ENCODE peak calls at places on chromosomes 5 and 9, in six cellular contexts. A, T, K, N, V and E are unnamed samples.

GRCh38 chr9:77271023-77271690 is 93.8 kb downstream of the VPS13A start:
- DNase-seq in V (no peak), A (no peak), N (no peak), K (no peak), T (no peak), E (no peak)

GRCh38 chr5:57174128-57174849 is 430 bp downstream of the GPBP1 start:
- DNase-seq in K (peak), V (peak), A (no peak), T (no peak), N (no peak), E (peak)

GRCh38 chr5:392431-392988 is 50.5 kb upstream of the EXOC3 start:
- DNase-seq in K (no peak), T (no peak), A (peak), V (no peak), N (no peak), E (peak)

GRCh38 chr9:134205636-134206316 is 41.4 kb upstream of the RNU6ATAC start:
- DNase-seq in N (no peak), K (peak), V (peak), A (peak), T (no peak), E (no peak)

GRCh38 chr9:137053944-137054931 is at the start of gene ENTPD2:
- DNase-seq in K (peak), A (no peak), V (peak), N (no peak), T (no peak), E (peak)

GRCh38 chr5:114411380-114411931 is 49.6 kb downstream of the KCNN2 start:
- DNase-seq in K (no peak), A (peak), N (no peak), V (no peak), T (no peak), E (no peak)

GRCh38 chr9:21385131-21385665 is at the start of gene IFNA2:
- DNase-seq in N (no peak), T (no peak), K (no peak), V (no peak), A (no peak), E (no peak)

GRCh38 chr9:27865031-27865438 is 291.8 kb upstream of the C9orf72 start:
- DNase-seq in T (no peak), V (no peak), N (no peak), A (no peak), K (no peak), E (peak)

GRCh38 chr9:87657190-87657589 is 68.7 kb upstream of the CTSL start:
- DNase-seq in K (no peak), T (no peak), N (no peak), V (no peak), A (no peak), E (peak)

GRCh38 chr5:103259705-103260355 is 1.3 kb downstream of the MACIR start:
- DNase-seq in K (peak), T (no peak), A (peak), N (no peak), V (no peak), E (peak)
- H3K27ac ChIP-seq in K (peak), T (peak), A (peak), N (peak), V (peak), E (peak)

DNA sequence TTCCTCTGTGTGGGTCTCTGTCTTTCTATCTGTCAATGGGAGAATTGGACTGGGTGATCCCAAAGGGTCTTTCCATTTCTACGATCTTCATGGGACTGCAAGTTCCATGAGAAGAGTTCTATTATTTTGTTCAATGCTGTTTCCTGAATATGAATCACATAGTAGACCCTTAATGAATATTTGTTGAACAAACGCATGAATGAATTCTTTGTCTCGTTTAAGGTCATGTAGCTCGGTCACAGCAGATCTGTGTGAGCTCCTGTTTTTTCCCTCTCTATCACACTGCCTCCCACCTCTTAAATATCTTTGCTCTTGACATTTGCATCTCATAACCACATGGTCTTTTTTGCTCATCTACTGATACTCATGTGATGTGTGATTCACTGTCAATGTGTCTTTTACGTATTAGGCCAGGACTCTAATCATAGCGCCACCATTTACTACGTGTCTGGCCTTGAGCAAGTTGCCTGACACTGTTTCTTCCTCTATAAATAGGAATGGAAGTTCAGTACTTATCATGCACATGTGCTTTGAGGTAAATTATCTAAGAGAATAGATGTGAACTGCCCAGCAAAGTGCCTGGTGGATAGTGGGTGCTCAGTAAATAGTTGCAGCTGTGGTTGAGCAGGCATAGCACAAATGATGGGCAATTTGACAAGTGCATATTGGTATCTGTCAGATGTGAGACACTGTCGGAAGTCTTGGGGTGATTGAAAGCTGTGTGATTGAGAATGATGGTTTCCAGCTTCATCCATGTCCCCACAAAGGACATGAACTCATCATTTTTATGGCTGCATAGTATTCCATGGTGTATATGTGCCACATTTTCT is 37.5 kb downstream of the PTTG1 start:
- DNase-seq in A (no peak), V (no peak), T (no peak), N (no peak), K (no peak), E (no peak)
- TF ChIP-seq POLR2A in A (no peak), V (no peak), T (no peak), N (no peak), K (no peak), E (no peak)

GRCh38 chr9:128252317-128253139 is 23.3 kb downstream of the GOLGA2 start:
- DNase-seq in T (no peak), N (no peak), K (peak), A (no peak), V (no peak), E (no peak)

GRCh38 chr9:128251701-128252100 is 24.1 kb downstream of the GOLGA2 start:
- DNase-seq in A (no peak), N (no peak), T (no peak), V (no peak), K (peak), E (no peak)

GRCh38 chr9:128249558-128249913 is 26.3 kb downstream of the GOLGA2 start:
- DNase-seq in N (no peak), A (no peak), V (no peak), T (no peak), K (peak), E (no peak)

GRCh38 chr9:128249914-128250838 is 25.6 kb downstream of the GOLGA2 start:
- DNase-seq in T (peak), A (peak), V (peak), K (peak), N (no peak), E (peak)

GRCh38 chr9:128250839-128251558 is 24.8 kb downstream of the GOLGA2 start:
- DNase-seq in T (no peak), V (no peak), A (no peak), N (no peak), K (peak), E (no peak)
- H3K27ac ChIP-seq in T (peak), V (no peak), A (no peak), N (no peak), K (peak), E (no peak)

DNA sequence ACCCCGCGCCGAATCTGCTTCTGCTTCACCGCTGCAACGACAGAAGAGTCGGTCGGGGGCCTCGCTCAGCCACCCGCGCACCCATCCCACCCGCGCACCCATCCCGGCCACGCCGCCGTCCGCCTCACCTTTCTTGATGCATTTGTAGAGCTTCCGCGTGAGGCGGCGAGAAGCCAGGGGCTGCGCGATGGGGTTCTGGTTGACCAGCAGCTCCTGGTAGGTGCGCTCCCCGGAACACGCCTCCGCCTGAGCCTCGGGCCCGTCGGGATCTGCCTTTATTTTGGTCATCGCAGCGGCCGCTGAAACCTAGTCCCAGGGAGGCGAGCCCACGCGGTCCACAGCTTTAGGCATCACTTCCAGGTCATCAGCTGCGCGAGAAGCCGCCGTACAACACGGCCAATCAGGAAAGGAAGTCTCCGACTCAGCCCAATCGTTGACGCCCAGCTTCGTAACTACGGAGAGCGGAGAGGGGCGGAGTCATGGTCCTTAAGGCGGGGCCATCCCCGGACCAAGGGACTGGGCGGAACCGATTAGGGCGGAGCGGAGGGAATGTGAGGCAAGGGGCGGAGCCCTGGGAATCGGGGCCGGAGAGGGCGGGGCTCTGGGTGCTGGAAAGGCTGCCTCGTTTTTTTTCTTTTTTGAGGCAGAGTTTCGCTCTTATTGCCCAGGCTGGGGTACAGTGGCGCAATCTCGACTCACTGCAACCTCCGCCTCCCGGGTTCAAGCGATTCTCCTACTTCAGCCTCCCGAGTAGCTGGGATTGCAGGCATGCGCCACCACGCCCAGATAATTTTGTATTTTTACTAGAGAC is at the start of gene NHP2:
- DNase-seq in V (peak), T (peak), A (peak), N (peak), K (peak), E (peak)
- TF ChIP-seq POLR2A in V (peak), T (peak), A (peak), N (no peak), K (peak), E (peak)

GRCh38 chr5:139138109-139138508 is 60.1 kb downstream of the SIL1 start:
- DNase-seq in T (no peak), N (no peak), V (no peak), K (no peak), A (peak), E (no peak)
- H3K27ac ChIP-seq in T (no peak), N (peak), V (peak), K (no peak), A (no peak), E (no peak)

DNA sequence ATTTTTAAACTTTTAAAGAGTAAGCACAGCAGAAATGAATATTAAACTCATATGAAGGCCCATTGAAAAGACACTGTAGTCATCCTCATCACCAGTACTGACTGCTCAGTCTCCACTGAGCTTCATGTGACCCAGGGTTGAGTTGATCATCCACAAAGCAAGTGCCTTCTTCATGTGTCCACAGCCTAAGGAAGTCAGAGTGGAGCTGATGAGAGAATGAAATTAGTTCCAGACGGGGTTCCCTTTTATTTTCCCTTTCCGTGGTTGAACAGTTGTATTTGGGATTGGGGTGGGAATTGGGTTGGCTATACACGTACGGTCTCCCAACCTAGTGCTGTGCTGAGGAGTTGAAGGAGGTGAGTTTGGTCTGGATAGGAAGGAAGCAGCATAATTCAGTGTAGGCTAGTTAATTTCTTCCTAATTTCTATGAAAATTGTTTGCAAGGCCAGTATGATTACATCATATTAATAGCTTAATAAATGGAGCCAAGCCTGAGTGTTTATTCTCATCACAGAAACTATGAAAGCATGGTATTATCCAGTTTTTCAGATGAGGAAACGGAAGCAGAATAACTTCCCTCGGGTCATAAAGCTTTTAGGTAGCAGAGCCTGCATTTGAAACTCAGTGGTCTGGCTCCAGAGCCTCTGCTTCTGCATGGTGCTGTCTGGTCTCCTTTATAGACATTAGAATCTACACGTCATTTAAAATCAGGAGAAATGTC is 103.9 kb upstream of the DMRT1 start:
- DNase-seq in V (no peak), N (no peak), A (no peak), K (no peak), T (no peak), E (no peak)
- TF ChIP-seq POLR2A in V (no peak), N (no peak), A (no peak), K (no peak), T (no peak), E (no peak)

DNA sequence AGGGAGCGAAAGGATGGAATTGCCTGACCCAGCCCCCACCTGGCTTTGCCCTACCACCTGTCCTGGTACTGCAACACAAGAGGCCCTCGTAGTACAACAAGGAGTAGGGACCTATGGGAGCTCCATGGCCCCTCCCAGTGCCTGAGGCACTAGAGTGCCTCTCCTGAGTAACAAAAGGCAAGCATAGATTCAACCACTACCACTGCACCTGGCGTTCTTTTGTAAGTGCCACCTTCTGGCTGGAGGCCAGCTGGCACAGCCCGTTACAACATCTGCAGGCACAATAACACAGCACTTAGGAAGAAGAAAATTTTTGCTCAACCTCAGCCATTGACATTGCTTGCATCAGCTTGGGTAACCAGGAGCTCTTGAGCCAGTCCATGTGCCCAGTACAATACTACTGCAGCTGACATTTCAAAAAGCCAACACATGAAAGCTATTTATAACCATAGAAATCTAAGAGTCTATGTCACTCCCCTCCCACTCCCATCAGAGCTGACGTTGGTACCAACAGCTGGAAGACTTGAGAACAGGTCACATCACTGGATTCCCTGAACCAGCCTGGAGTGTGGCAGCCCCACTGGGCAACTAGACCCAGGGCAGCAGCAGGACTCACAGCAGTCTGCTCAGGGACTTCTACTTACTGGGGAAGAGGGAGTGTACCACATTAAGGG is 17.7 kb upstream of the FAM174A start:
- DNase-seq in A (no peak), T (peak), V (peak), K (no peak), N (no peak), E (no peak)
- H3K27ac ChIP-seq in A (no peak), T (no peak), V (no peak), K (no peak), N (no peak), E (no peak)